ENCODE peak calls at places on chromosome 19, in four cellular contexts. One of them, this sample, is unnamed.

GRCh38 chr19:18846862-18847515 is 15.2 kb downstream of the UPF1 start:
- DNase-seq in H54: peak
- DNase-seq in neural crest cell: peak
- DNase-seq in thyroid gland: peak
- DNase-seq in this sample: peak

GRCh38 chr19:52095172-52096014 is at the start of gene ZNF841:
- DNase-seq in H54: peak
- DNase-seq in neural crest cell: peak
- DNase-seq in thyroid gland: peak
- DNase-seq in this sample: peak

GRCh38 chr19:42051166-42052115 is 18.6 kb downstream of the GRIK5 start:
- DNase-seq in H54: peak
- DNase-seq in neural crest cell: no peak
- DNase-seq in thyroid gland: no peak
- DNase-seq in this sample: peak

GRCh38 chr19:40690699-40691420 is 409 bp upstream of the NUMBL start:
- DNase-seq in H54: peak
- DNase-seq in neural crest cell: peak
- DNase-seq in thyroid gland: peak
- DNase-seq in this sample: peak

GRCh38 chr19:29866011-29866410 is 54.2 kb downstream of the CCNE1 start:
- DNase-seq in H54: no peak
- DNase-seq in neural crest cell: no peak
- DNase-seq in thyroid gland: no peak
- DNase-seq in this sample: no peak

GRCh38 chr19:2315818-2316353 is 7.9 kb upstream of the LINGO3 start:
- DNase-seq in H54: peak
- DNase-seq in neural crest cell: peak
- DNase-seq in thyroid gland: peak
- DNase-seq in this sample: peak

GRCh38 chr19:12293771-12294307 is 844 bp downstream of the ZNF44 start:
- DNase-seq in H54: peak
- DNase-seq in neural crest cell: peak
- DNase-seq in thyroid gland: peak
- DNase-seq in this sample: peak

GRCh38 chr19:6071103-6071485 is 39.2 kb downstream of the RFX2 start:
- DNase-seq in H54: no peak
- DNase-seq in neural crest cell: no peak
- DNase-seq in thyroid gland: no peak
- DNase-seq in this sample: peak

This sample was measured in osteoblast.